ENCODE peak calls at places on chromosomes 5 and 9, in four cellular contexts. A is GM12878, L is HepG2, P is K562. I is an unnamed sample.

GRCh38 chr9:121743441-121744001 is 92.1 kb downstream of the DAB2IP start:
- DNase-seq in A (no peak), L (peak), P (no peak), I (peak)

GRCh38 chr9:123996731-123997421 is 14.7 kb upstream of the LHX2 start:
- DNase-seq in A (no peak), L (no peak), P (no peak), I (no peak)

GRCh38 chr5:58491216-58491892 is at the start of gene GAPT:
- DNase-seq in A (peak), L (no peak), P (no peak), I (no peak)

GRCh38 chr9:102631559-102631958 is 363.6 kb upstream of the CYLC2 start:
- DNase-seq in A (no peak), L (peak), P (peak), I (no peak)

GRCh38 chr5:113325054-113325453 is 109.7 kb downstream of the TSSK1B start:
- DNase-seq in A (no peak), L (no peak), P (no peak), I (no peak)

GRCh38 chr9:92265159-92265558 is 28.3 kb downstream of the IARS1 start:
- DNase-seq in A (no peak), L (no peak), P (no peak), I (no peak)

GRCh38 chr5:113038714-113039113 is 62.1 kb downstream of the DCP2 start:
- DNase-seq in A (no peak), L (no peak), P (no peak), I (no peak)

GRCh38 chr9:112783551-112783954 is 33.0 kb downstream of the SNX30 start:
- DNase-seq in A (no peak), L (no peak), P (no peak), I (no peak)

GRCh38 chr5:89037090-89037489 is 154.1 kb upstream of the MEF2C start:
- DNase-seq in A (no peak), L (peak), P (no peak), I (peak)

GRCh38 chr9:131001021-131001420 is 8.0 kb upstream of the LAMC3 start:
- DNase-seq in A (no peak), L (no peak), P (no peak), I (no peak)

GRCh38 chr9:92711844-92712243 is 41.9 kb upstream of the IPPK start:
- DNase-seq in A (no peak), L (no peak), P (no peak), I (no peak)

GRCh38 chr5:115559524-115559923 is 14.9 kb upstream of the FEM1C start:
- DNase-seq in A (no peak), L (no peak), P (no peak), I (peak)

GRCh38 chr5:19462019-19462418 is 526.0 kb downstream of the CDH18 start:
- DNase-seq in A (no peak), L (no peak), P (no peak), I (no peak)

GRCh38 chr9:96884443-96884842 is 30.1 kb upstream of the ZNF782 start:
- DNase-seq in A (no peak), L (peak), P (peak), I (peak)

GRCh38 chr9:96219615-96220257 is 82.2 kb downstream of the HSD17B3 start:
- DNase-seq in A (no peak), L (no peak), P (peak), I (no peak)

GRCh38 chr9:124213396-124213795 is 44.4 kb upstream of the NEK6 start:
- DNase-seq in A (no peak), L (no peak), P (no peak), I (no peak)

GRCh38 chr9:124502711-124503702 is 4.2 kb downstream of the NR5A1 start:
- DNase-seq in A (no peak), L (no peak), P (no peak), I (no peak)

GRCh38 chr9:569276-569675 is 272.2 kb upstream of the DMRT1 start:
- DNase-seq in A (no peak), L (no peak), P (no peak), I (no peak)

GRCh38 chr5:1555011-1555807 is 31.4 kb upstream of the LPCAT1 start:
- DNase-seq in A (no peak), L (peak), P (no peak), I (peak)

GRCh38 chr9:120257483-120257882 is 322.5 kb downstream of the CDK5RAP2 start:
- DNase-seq in A (no peak), L (no peak), P (no peak), I (no peak)

GRCh38 chr9:121636411-121636865 is 15.0 kb upstream of the DAB2IP start:
- DNase-seq in A (no peak), L (no peak), P (no peak), I (no peak)

GRCh38 chr5:74041913-74042312 is 415.9 kb downstream of the ARHGEF28 start:
- DNase-seq in A (no peak), L (no peak), P (no peak), I (no peak)
- TF ChIP-seq JUNB in A (no peak), L (no peak), P (no peak), I (no peak)

DNA sequence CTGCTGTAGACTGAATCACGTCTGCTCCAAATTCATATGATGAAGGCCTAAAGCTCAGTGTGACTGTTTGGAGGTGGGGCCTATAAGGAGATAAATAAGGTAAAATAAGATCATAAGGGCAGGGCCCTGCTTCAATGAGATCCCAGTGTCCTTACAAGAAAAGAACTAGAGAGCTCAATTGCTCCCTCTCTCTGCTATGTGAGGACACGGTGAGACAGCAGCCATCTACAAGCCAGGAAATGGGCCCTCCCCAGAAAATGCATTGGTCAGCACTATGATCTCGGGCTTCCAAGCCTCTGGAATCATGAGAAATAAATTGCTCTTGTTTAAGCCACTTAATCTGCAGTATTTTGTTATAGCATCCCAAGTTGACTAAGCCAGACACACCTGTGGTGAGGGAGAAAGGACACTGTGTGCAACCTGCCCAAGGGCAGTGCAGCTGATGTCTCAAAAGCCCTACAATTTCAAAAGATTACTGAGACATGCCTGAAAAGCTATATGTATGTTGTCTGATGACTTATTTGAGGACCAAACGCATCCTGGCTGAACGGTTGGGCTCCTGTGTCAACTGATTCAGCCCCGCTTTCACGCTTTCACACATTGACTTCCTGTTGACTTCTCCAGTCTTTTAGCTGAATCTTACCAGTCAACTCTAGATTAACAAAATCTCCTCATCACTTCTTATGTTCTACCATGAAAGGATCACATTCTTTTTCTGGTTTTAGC is 13.2 kb downstream of the GZMK start:
- DNase-seq in A (no peak), L (no peak), P (no peak), I (peak)
- TF ChIP-seq JUNB in A (no peak), L (no peak), P (no peak), I (no peak)

GRCh38 chr5:9468070-9468388 is 77.8 kb downstream of the SEMA5A start:
- DNase-seq in A (no peak), L (no peak), P (no peak), I (no peak)
- TF ChIP-seq JUNB in A (no peak), L (no peak), P (no peak), I (no peak)

DNA sequence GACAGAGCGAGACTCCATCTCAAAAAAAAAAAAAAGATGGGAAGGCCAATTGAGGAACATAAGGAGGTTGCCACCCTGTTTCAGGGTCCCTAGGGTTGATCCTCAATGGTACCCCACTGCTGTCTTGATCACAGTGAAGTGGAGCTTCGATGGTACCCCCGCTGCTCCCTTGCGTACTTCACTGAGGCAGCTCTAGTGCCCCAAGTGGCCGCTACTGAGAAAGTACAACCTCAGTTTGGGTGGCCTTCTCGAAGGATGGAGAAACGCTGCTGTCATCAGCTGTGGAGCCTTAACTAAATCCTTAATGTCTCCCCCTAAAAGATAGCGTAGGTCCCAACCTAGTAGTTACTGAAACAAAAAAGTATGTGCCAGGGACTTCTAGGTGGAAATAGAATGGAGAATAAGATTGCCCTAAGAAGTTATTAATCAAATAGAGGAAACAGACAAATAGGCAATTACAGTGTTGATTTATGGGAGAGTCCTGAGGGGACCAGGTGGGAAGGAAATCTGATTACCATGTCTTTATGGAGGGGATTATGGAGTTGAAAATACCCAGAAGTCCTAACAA is 6.3 kb downstream of the TESK1 start:
- DNase-seq in A (no peak), L (peak), P (peak), I (peak)
- TF ChIP-seq JUNB in A (no peak), L (no peak), P (no peak), I (no peak)

GRCh38 chr9:17907780-17908513 is 329.1 kb downstream of the SH3GL2 start:
- DNase-seq in A (no peak), L (no peak), P (no peak), I (no peak)

GRCh38 chr9:17900604-17901003 is 321.7 kb downstream of the SH3GL2 start:
- DNase-seq in A (no peak), L (no peak), P (no peak), I (no peak)

GRCh38 chr9:17905356-17906203 is 326.7 kb downstream of the SH3GL2 start:
- DNase-seq in A (no peak), L (no peak), P (no peak), I (no peak)

GRCh38 chr9:17906841-17907779 is 328.2 kb downstream of the SH3GL2 start:
- DNase-seq in A (no peak), L (no peak), P (no peak), I (no peak)

DNA sequence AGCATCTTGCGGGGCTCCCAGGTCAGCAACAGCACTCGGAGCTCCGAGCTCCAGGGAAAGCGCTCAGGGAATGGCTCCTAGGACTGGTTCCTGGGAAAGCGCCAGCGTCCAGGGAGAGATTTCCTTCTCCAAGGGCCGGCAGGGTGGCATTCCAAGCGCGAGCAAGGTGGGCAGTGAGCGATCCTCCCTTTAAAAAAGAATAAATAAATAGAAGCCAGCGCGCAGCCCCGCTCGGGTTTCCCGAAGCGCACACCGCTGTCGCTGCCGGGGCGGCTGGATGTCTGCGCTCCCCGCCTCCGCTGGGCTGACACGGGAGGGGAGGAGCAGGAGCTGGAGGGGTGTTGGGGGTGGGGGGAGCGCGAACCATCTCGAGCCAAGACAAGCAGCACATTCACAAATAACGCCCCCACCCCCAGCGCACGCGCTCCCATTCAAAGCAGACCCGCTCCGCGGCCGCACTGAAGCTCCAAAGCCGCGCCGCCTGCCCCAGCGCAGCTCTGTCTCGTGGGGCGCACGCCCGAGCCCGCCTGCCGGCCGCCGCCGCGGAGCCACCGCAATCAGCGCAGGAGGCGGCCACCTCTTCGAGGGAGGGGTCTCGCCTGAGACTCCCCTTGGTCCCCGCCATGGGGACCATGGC is 327.5 kb downstream of the SH3GL2 start:
- DNase-seq in A (no peak), L (no peak), P (no peak), I (no peak)
- TF ChIP-seq JUNB in A (no peak), L (no peak), P (no peak), I (no peak)

DNA sequence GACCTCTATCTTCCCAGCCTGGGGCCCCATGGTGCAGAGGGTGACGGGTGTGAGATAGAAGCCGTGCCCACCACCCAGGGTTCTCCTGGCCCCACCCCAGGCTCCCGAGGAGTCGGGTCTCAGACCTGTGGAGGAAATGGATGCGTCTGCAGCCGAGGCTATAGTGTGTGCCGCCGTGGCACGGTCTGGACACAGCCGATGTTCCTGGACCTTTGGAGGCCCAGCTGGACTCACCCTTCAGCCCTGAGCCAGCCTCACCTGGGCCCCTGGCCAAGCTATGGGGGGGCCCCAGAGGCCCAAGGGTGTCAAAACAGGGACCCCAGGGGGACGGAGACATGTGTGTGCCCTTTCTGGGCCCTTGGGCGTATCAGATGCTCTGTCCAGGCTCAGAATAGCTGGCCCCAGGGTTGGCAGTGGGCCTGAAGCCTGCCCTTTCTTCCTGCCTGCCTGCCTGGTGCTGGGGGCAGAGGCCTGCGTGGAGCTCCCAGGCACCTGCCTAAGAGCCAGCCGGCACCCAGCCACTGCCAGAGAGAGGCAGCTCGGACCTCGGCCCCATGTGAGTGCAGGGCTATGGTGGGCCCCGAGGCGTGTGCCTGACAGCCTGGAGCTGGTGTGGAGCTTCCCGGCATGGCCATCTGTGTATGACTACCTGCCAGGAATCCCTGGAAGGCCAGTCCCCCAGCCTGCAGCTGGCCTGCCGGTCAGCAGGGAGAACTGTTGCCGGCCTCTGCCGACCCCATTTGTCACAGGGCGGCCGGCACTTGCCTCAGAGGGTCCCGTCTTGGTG is 41.8 kb downstream of the KCNT1 start:
- DNase-seq in A (no peak), L (no peak), P (no peak), I (no peak)
- TF ChIP-seq JUNB in A (no peak), L (no peak), P (no peak), I (no peak)

GRCh38 chr9:117414220-117414905 is 494 bp downstream of the ASTN2 start:
- DNase-seq in A (no peak), L (no peak), P (no peak), I (no peak)

GRCh38 chr9:117413346-117414219 is 1.3 kb downstream of the ASTN2 start:
- DNase-seq in A (no peak), L (no peak), P (no peak), I (no peak)

GRCh38 chr9:117416856-117417255 is 2.0 kb upstream of the ASTN2 start:
- DNase-seq in A (no peak), L (no peak), P (no peak), I (no peak)

GRCh38 chr9:117415584-117415937 is 704 bp upstream of the ASTN2 start:
- DNase-seq in A (no peak), L (no peak), P (no peak), I (no peak)

DNA sequence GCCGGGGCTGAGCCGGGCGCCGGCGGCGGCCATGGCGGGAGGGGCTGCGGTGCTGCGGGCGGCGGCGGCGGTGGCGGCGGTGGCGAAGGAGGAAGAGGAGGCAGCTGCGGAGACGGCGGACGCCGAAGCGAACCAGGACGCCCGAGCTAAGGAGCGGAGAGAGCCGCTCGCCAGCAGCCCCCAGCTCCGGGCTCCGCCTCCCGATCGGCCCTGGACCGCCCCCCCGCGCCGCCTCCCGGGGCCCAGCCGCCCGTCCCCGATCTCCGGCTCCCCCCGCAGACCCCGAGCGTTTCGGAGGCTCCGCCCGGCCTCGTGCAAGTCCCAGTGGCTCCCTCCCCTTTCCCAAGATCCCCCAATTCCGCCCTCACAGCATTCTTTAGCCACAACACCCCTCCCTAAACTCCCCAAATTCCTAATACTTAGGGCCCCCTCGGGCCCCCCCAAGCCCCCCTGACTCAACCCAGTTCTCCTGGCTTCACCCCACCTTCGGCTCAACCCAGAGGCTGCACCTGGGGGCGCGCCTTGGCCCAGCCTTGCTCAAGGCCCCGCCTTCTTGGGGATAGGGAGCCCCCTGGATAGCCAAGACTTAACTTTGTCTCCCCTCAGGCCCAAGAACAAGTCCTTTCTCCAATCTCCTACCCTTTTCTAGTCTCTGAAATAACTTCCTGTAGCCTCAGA is at the start of gene ASTN2:
- DNase-seq in A (no peak), L (no peak), P (no peak), I (no peak)
- TF ChIP-seq JUNB in A (no peak), L (no peak), P (no peak), I (no peak)

GRCh38 chr9:76926324-76926731 is 20.4 kb upstream of the PRUNE2 start:
- DNase-seq in A (no peak), L (no peak), P (no peak), I (no peak)

GRCh38 chr9:76932778-76933177 is 26.9 kb upstream of the PRUNE2 start:
- DNase-seq in A (no peak), L (no peak), P (no peak), I (no peak)

GRCh38 chr9:76926846-76927245 is 20.9 kb upstream of the PRUNE2 start:
- DNase-seq in A (no peak), L (no peak), P (no peak), I (no peak)

DNA sequence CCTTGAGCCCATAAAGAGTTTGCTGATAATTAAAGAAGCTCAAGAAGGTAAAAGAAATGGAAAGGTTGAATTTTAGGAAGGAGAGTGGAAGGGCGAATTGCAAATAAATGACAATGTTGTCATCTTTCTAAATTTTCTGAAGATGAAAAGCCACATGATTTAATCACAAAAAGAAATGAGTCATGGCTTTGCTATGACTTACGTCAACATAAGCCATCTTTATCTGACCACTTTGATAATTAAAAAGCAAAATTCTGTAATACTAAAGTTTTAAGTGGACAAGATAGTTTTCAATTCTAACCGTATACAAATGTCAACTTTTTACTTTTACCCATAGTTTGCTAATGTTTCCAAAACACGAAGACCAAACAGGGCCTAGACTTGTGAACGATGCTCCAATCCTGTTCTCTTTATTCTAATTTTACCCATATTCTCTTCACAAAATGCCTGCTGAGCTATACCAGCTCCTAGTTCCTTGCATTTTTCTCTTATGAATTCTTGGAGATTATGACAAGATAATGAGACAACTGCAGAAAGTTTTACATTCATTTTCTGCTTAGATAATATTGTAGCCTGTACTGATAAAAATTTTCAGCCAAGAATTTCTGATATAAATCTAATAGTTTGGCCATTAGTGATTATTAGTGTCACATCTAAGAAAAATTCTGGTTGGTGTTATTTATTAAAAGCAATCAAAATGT is 21.8 kb upstream of the PRUNE2 start:
- DNase-seq in A (no peak), L (no peak), P (no peak), I (no peak)
- TF ChIP-seq JUNB in A (no peak), L (no peak), P (no peak), I (no peak)

DNA sequence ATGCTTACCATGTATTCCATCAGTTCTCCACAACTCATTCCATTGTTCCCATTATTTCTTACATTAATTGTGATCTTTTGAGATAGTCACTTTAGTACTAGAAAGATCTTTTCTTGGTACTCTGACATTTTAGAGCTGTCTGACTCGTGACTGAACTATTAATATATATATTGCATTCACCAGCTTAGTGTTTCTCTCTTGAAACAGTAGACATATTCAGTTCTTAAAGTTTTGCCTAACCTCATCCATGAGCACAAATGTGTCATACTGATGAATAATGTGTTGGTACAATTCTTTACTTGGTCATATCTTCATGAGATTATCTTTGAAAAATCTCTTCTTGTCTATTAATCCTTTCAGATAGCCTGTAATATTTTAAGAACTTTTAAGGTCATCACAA is 74.3 kb downstream of the NLN start:
- DNase-seq in A (no peak), L (no peak), P (no peak), I (no peak)
- TF ChIP-seq JUNB in A (no peak), L (no peak), P (no peak), I (no peak)